ENCODE peak calls at places on chromosomes 11 and 22, in four cellular contexts. F, V, Z and Q are unnamed samples.

GRCh38 chr11:57283231-57283990 is 41.3 kb downstream of the TNKS1BP1 start:
- DNase-seq in F (no peak), V (no peak), Z (no peak), Q (no peak)

GRCh38 chr11:91946397-91947090 is 278.1 kb upstream of the FAT3 start:
- DNase-seq in F (no peak), V (no peak), Z (no peak), Q (peak; percentile 22)

GRCh38 chr11:75495749-75496641 is 29.7 kb downstream of the GDPD5 start:
- DNase-seq in F (no peak), V (no peak), Z (no peak), Q (no peak)

GRCh38 chr11:76592961-76593360 is 77.6 kb downstream of the LRRC32 start:
- DNase-seq in F (no peak), V (no peak), Z (no peak), Q (no peak)

GRCh38 chr11:61736310-61736709 is 16.1 kb upstream of the MYRF start:
- DNase-seq in F (no peak), V (no peak), Z (no peak), Q (no peak)

GRCh38 chr11:2089536-2090165 is 49.5 kb downstream of the IGF2 start:
- DNase-seq in F (no peak), V (peak; percentile 49), Z (no peak), Q (no peak)

GRCh38 chr11:67138922-67139321 is 19.9 kb downstream of the KDM2A start:
- DNase-seq in F (no peak), V (no peak), Z (no peak), Q (no peak)

GRCh38 chr11:2791521-2792375 is 92.0 kb upstream of the KCNQ1OT1 start:
- DNase-seq in F (no peak), V (peak; percentile 62), Z (no peak), Q (no peak)

GRCh38 chr11:102760355-102761035 is 19.9 kb downstream of the MMP10 start:
- DNase-seq in F (peak; percentile 86), V (no peak), Z (no peak), Q (peak; percentile 98)

GRCh38 chr22:38700271-38700788 is 413 bp downstream of the JOSD1 start:
- DNase-seq in F (no peak), V (peak; percentile 83), Z (no peak), Q (no peak)

GRCh38 chr11:5423131-5423530 is 1.2 kb downstream of the OR51Q1 start:
- DNase-seq in F (no peak), V (no peak), Z (no peak), Q (no peak)

GRCh38 chr11:93639548-93639947 is 21.9 kb upstream of the CEP295 start:
- DNase-seq in F (no peak), V (no peak), Z (no peak), Q (no peak)

GRCh38 chr11:94186342-94187203 is 57.9 kb downstream of the PANX1 start:
- DNase-seq in F (no peak), V (no peak), Z (no peak), Q (no peak)

GRCh38 chr11:66641834-66642233 is 3.3 kb downstream of the RBM4 start:
- DNase-seq in F (no peak), V (no peak), Z (no peak), Q (no peak)

GRCh38 chr11:64926689-64927088 is 2.2 kb downstream of the PPP2R5B start:
- DNase-seq in F (no peak), V (no peak), Z (no peak), Q (no peak)

GRCh38 chr22:41147722-41148121 is 55.3 kb downstream of the EP300 start:
- DNase-seq in F (no peak), V (no peak), Z (no peak), Q (no peak)

GRCh38 chr11:61837411-61838005 is 9.4 kb downstream of the FADS2 start:
- DNase-seq in F (no peak), V (no peak), Z (no peak), Q (no peak)

GRCh38 chr11:92886243-92886905 is 83.1 kb upstream of the MTNR1B start:
- DNase-seq in F (peak; percentile 26), V (no peak), Z (no peak), Q (no peak)

GRCh38 chr11:3000032-3000961 is 8.2 kb upstream of the NAP1L4 start:
- DNase-seq in F (no peak), V (peak; percentile 94), Z (no peak), Q (no peak)

GRCh38 chr22:23606204-23607131 is 25.7 kb downstream of the DRICH1 start:
- DNase-seq in F (no peak), V (no peak), Z (no peak), Q (no peak)

GRCh38 chr22:45069925-45070324 is 60.1 kb upstream of the PHF21B start:
- DNase-seq in F (no peak), V (no peak), Z (no peak), Q (no peak)

GRCh38 chr22:35404176-35404575 is 4.2 kb downstream of the MCM5 start:
- DNase-seq in F (no peak), V (no peak), Z (no peak), Q (no peak)

GRCh38 chr22:49013707-49014106 is 814.0 kb downstream of the BRD1 start:
- DNase-seq in F (no peak), V (peak; percentile 35), Z (no peak), Q (no peak)

GRCh38 chr22:42889290-42889689 is 32.2 kb upstream of the ARFGAP3 start:
- DNase-seq in F (no peak), V (no peak), Z (no peak), Q (no peak)

GRCh38 chr11:105244157-105244820 is 104.7 kb upstream of the CARD18 start:
- DNase-seq in F (peak; percentile 87), V (no peak), Z (peak; percentile 5), Q (peak; percentile 92)

GRCh38 chr11:65352783-65353182 is 1.8 kb upstream of the TIGD3 start:
- DNase-seq in F (no peak), V (no peak), Z (no peak), Q (no peak)

GRCh38 chr11:27367881-27368280 is 4.9 kb upstream of the CCDC34 start:
- DNase-seq in F (no peak), V (no peak), Z (no peak), Q (no peak)

GRCh38 chr22:27992294-27993165 is 73.5 kb upstream of the PITPNB start:
- DNase-seq in F (no peak), V (peak; percentile 60), Z (no peak), Q (no peak)

GRCh38 chr11:13663631-13664071 is 4.8 kb upstream of the FAR1 start:
- DNase-seq in F (no peak), V (no peak), Z (no peak), Q (no peak)

GRCh38 chr11:65437436-65438227 is 15.0 kb downstream of the NEAT1 start:
- DNase-seq in F (no peak), V (peak; percentile 66), Z (no peak), Q (no peak)

GRCh38 chr11:114832532-114833125 is 154.3 kb downstream of the NXPE2 start:
- DNase-seq in F (no peak), V (no peak), Z (no peak), Q (no peak)

GRCh38 chr22:25447689-25448434 is 116.6 kb upstream of the GRK3 start:
- DNase-seq in F (no peak), V (peak; percentile 92), Z (peak; percentile 51), Q (no peak)

GRCh38 chr11:80855975-80856524 is 1415.2 kb upstream of the TENM4 start:
- DNase-seq in F (no peak), V (no peak), Z (no peak), Q (no peak)

GRCh38 chr11:23494981-23495380 is 634.7 kb upstream of the CCDC179 start:
- DNase-seq in F (no peak), V (no peak), Z (no peak), Q (no peak)

DNA sequence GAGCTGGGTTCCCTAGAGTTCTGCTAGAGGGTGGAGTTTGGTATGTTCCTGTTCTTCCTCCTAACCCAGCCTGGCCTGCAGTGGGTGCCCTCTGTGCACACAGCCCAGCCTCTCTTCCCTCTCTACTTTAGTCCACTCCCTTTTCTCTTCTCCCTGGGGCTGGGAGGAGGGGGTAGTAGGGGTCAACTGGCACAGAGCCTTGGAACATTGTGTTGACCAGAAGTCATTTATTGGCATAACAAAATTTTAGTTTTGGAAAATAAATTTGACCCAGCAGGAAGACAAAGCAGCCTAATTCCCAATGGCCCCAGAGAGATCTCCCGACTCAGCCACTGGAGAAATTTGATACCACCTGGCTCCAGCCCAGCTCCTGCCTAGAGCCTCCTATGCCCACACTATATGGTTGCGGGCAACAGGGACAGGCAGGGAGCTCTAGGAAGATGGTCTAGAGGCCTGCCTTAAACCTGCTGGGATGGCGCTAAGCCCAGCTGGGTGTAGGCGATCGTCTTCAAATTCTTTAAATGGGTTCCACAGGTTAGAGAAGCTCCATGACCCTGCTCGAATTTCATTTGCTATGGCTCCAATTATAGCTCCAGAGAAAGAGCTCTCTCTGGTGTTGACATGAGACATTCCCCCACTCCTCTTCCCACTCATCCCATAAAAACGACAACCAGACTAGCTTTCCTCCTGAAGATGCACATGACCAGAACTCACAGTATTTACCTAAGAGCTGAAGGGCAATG is 9.9 kb downstream of the PCSK7 start:
- DNase-seq in F (no peak), V (peak; percentile 92), Z (no peak), Q (peak; percentile 51)
- TF ChIP-seq CTCF in F (no peak), V (no peak), Z (no peak), Q (peak; percentile 22)

GRCh38 chr11:72026029-72026428 is 27.3 kb downstream of the IL18BP start:
- DNase-seq in F (no peak), V (no peak), Z (no peak), Q (no peak)
- H3K36me3 ChIP-seq in F (peaks cover 5% of the 10 kb centered on the region), V (peaks cover 33% of the 10 kb centered on the region), Z (peaks cover 55% of the 10 kb centered on the region), Q (peaks cover 41% of the 10 kb centered on the region)

GRCh38 chr11:111423250-111423615 is 44.2 kb upstream of the POU2AF1 start:
- DNase-seq in F (no peak), V (no peak), Z (no peak), Q (no peak)
- TF ChIP-seq CTCF in F (no peak), V (no peak), Z (no peak), Q (no peak)

GRCh38 chr22:21448627-21449416 is 18.4 kb upstream of the TMEM191C start:
- DNase-seq in F (no peak), V (peak; percentile 50), Z (no peak), Q (no peak)
- H3K36me3 ChIP-seq in F (no peaks in the 10 kb centered on the region), V (peaks cover 23% of the 10 kb centered on the region), Z (peaks cover 22% of the 10 kb centered on the region), Q (peaks cover 7% of the 10 kb centered on the region)

DNA sequence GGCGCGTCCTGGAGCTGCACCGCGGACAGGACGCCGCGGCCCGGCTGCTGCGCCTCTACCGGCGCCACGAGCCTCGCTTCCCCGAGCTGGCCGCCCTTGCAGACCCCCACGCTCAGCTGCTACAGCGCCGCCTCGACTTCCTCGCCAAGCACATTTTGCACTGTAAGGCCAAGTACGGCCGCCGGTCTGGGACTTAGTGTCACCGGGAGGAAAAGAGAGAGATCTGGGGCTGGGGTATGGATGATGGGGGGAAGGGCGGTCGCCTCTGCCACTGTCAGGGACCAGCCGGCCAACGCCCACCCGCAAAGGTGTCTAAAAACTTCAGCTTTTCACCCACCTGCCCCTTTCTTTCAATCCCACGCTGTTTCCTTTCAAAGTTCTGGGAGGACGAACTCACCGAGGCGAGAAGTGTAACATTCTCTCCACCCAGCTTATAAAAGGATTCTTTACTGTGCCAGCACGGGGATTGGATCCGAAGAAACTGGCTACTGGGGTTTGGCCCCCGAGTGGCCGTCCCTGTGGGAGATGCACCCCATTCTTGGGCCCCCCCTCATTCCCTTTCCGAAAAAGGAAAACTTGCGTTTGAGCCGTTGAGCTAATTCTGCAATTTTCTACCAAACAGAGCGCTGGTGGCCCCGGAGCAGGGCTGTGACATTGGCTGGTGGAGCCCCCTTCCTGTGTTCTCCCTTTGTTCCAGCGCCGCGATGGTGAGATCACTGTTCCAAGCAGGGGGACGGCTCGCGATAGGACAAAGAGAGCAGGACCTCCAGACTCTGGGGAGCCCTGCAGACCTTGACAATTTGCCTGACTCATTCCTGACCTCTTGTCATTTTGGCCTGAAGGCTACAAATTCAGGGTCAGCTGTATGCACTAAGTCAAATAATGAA is 1.7 kb downstream of the FJX1 start:
- DNase-seq in F (no peak), V (peak; percentile 63), Z (no peak), Q (no peak)
- TF ChIP-seq CTCF in F (no peak), V (no peak), Z (no peak), Q (peak; percentile 5)